ENCODE peak calls at places on chromosomes 1 and 21, in seven cellular contexts. One of them, this sample, is unnamed.

GRCh38 chr21:32613436-32614043 is 1.4 kb upstream of the CFAP298 start:
- DNase-seq in stimulated activated CD8-positive, alpha-beta memory T cell treated with anti-CD3 and anti-CD28 coated beads, Interleukin-4, amount 100 ng/mL, for 1 hour: no peak
- DNase-seq in thoracic aorta: no peak
- DNase-seq in omental fat pad: no peak
- DNase-seq in lower lobe of right lung: no peak
- DNase-seq in pancreas: no peak
- DNase-seq in fibroblast of lung: no peak
- DNase-seq in this sample: no peak

GRCh38 chr1:174243451-174244000 is 84.2 kb downstream of the RABGAP1L start:
- DNase-seq in stimulated activated CD8-positive, alpha-beta memory T cell treated with anti-CD3 and anti-CD28 coated beads, Interleukin-4, amount 100 ng/mL, for 1 hour: no peak
- DNase-seq in thoracic aorta: no peak
- DNase-seq in omental fat pad: no peak
- DNase-seq in lower lobe of right lung: no peak
- DNase-seq in pancreas: no peak
- DNase-seq in fibroblast of lung: peak; percentile 30
- DNase-seq in this sample: no peak

GRCh38 chr1:247295274-247295684 is 36.4 kb downstream of the ZNF496 start:
- DNase-seq in stimulated activated CD8-positive, alpha-beta memory T cell treated with anti-CD3 and anti-CD28 coated beads, Interleukin-4, amount 100 ng/mL, for 1 hour: no peak
- DNase-seq in thoracic aorta: no peak
- DNase-seq in omental fat pad: no peak
- DNase-seq in lower lobe of right lung: no peak
- DNase-seq in pancreas: no peak
- DNase-seq in fibroblast of lung: no peak
- DNase-seq in this sample: no peak

GRCh38 chr21:21226472-21226871 is 228.3 kb downstream of the NCAM2 start:
- DNase-seq in stimulated activated CD8-positive, alpha-beta memory T cell treated with anti-CD3 and anti-CD28 coated beads, Interleukin-4, amount 100 ng/mL, for 1 hour: no peak
- DNase-seq in thoracic aorta: no peak
- DNase-seq in omental fat pad: no peak
- DNase-seq in lower lobe of right lung: no peak
- DNase-seq in pancreas: no peak
- DNase-seq in fibroblast of lung: no peak
- DNase-seq in this sample: no peak

GRCh38 chr1:2175681-2176454 is 18.7 kb downstream of the FAAP20 start:
- DNase-seq in stimulated activated CD8-positive, alpha-beta memory T cell treated with anti-CD3 and anti-CD28 coated beads, Interleukin-4, amount 100 ng/mL, for 1 hour: no peak
- DNase-seq in thoracic aorta: no peak
- DNase-seq in omental fat pad: no peak
- DNase-seq in lower lobe of right lung: no peak
- DNase-seq in pancreas: no peak
- DNase-seq in fibroblast of lung: no peak
- DNase-seq in this sample: no peak

GRCh38 chr21:24179110-24179509 is 1428.2 kb downstream of the MRPL39 start:
- DNase-seq in stimulated activated CD8-positive, alpha-beta memory T cell treated with anti-CD3 and anti-CD28 coated beads, Interleukin-4, amount 100 ng/mL, for 1 hour: no peak
- DNase-seq in thoracic aorta: no peak
- DNase-seq in omental fat pad: no peak
- DNase-seq in lower lobe of right lung: no peak
- DNase-seq in pancreas: no peak
- DNase-seq in fibroblast of lung: no peak
- DNase-seq in this sample: no peak

GRCh38 chr21:28832013-28832714 is 160.5 kb downstream of the LTN1 start:
- DNase-seq in stimulated activated CD8-positive, alpha-beta memory T cell treated with anti-CD3 and anti-CD28 coated beads, Interleukin-4, amount 100 ng/mL, for 1 hour: no peak
- DNase-seq in thoracic aorta: no peak
- DNase-seq in omental fat pad: no peak
- DNase-seq in lower lobe of right lung: no peak
- DNase-seq in pancreas: no peak
- DNase-seq in fibroblast of lung: no peak
- DNase-seq in this sample: no peak

GRCh38 chr21:15586752-15587436 is 142.9 kb upstream of the USP25 start:
- DNase-seq in stimulated activated CD8-positive, alpha-beta memory T cell treated with anti-CD3 and anti-CD28 coated beads, Interleukin-4, amount 100 ng/mL, for 1 hour: no peak
- DNase-seq in thoracic aorta: no peak
- DNase-seq in omental fat pad: no peak
- DNase-seq in lower lobe of right lung: no peak
- DNase-seq in pancreas: no peak
- DNase-seq in fibroblast of lung: no peak
- DNase-seq in this sample: no peak

GRCh38 chr1:7300893-7301292 is 470.2 kb upstream of the VAMP3 start:
- DNase-seq in stimulated activated CD8-positive, alpha-beta memory T cell treated with anti-CD3 and anti-CD28 coated beads, Interleukin-4, amount 100 ng/mL, for 1 hour: no peak
- DNase-seq in thoracic aorta: no peak
- DNase-seq in omental fat pad: no peak
- DNase-seq in lower lobe of right lung: no peak
- DNase-seq in pancreas: no peak
- DNase-seq in fibroblast of lung: peak; percentile 89
- DNase-seq in this sample: no peak

GRCh38 chr1:94993931-94994645 is 67.2 kb upstream of the CNN3 start:
- DNase-seq in stimulated activated CD8-positive, alpha-beta memory T cell treated with anti-CD3 and anti-CD28 coated beads, Interleukin-4, amount 100 ng/mL, for 1 hour: no peak
- DNase-seq in thoracic aorta: no peak
- DNase-seq in omental fat pad: no peak
- DNase-seq in lower lobe of right lung: no peak
- DNase-seq in pancreas: no peak
- DNase-seq in fibroblast of lung: no peak
- DNase-seq in this sample: no peak

GRCh38 chr1:95003433-95003738 is 69.4 kb downstream of the ALG14 start:
- DNase-seq in stimulated activated CD8-positive, alpha-beta memory T cell treated with anti-CD3 and anti-CD28 coated beads, Interleukin-4, amount 100 ng/mL, for 1 hour: no peak
- DNase-seq in thoracic aorta: no peak
- DNase-seq in omental fat pad: no peak
- DNase-seq in lower lobe of right lung: no peak
- DNase-seq in pancreas: no peak
- DNase-seq in fibroblast of lung: peak; percentile 37
- DNase-seq in this sample: peak; percentile 42

GRCh38 chr21:39346671-39347327 is 2.1 kb downstream of the HMGN1 start:
- DNase-seq in stimulated activated CD8-positive, alpha-beta memory T cell treated with anti-CD3 and anti-CD28 coated beads, Interleukin-4, amount 100 ng/mL, for 1 hour: no peak
- DNase-seq in thoracic aorta: no peak
- DNase-seq in omental fat pad: no peak
- DNase-seq in lower lobe of right lung: no peak
- DNase-seq in pancreas: no peak
- DNase-seq in fibroblast of lung: no peak
- DNase-seq in this sample: no peak

GRCh38 chr1:1371741-1372711 is 3.0 kb downstream of the AURKAIP1 start:
- DNase-seq in stimulated activated CD8-positive, alpha-beta memory T cell treated with anti-CD3 and anti-CD28 coated beads, Interleukin-4, amount 100 ng/mL, for 1 hour: peak; percentile 59
- DNase-seq in thoracic aorta: no peak
- DNase-seq in omental fat pad: peak; percentile 74
- DNase-seq in lower lobe of right lung: peak; percentile 81
- DNase-seq in pancreas: peak; percentile 91
- DNase-seq in fibroblast of lung: peak; percentile 55
- DNase-seq in this sample: peak; percentile 95

This sample was measured in upper lobe of left lung.